ENCODE peak calls at places on chromosomes 13 and 19, in seven cellular contexts. L is HepG2, V is H1, X is GM12891, M is K562, K is SK-N-SH, A is GM12878. Y is an unnamed sample.

GRCh38 chr19:41575998-41576397 is at the start of gene CEACAM21:
- DNase-seq in X (peak), A (no peak), K (no peak), M (no peak), L (no peak), V (no peak), Y (peak)

GRCh38 chr19:7977021-7977722 is 28.3 kb downstream of the ELAVL1 start:
- DNase-seq in M (no peak), X (no peak), L (no peak), A (no peak), K (no peak), V (no peak), Y (no peak)

GRCh38 chr13:42720116-42720857 is 61.1 kb upstream of the FAM216B start:
- DNase-seq in V (no peak), K (no peak), X (no peak), L (peak), A (peak), M (no peak), Y (no peak)

GRCh38 chr19:46659151-46660007 is 1.6 kb downstream of the DACT3 start:
- DNase-seq in X (no peak), A (no peak), L (no peak), V (no peak), M (peak), K (peak), Y (no peak)

GRCh38 chr19:1806184-1807029 is 5.7 kb downstream of the ATP8B3 start:
- DNase-seq in K (no peak), M (no peak), L (no peak), X (no peak), A (no peak), V (no peak), Y (no peak)

GRCh38 chr13:99572921-99573320 is 71.6 kb downstream of the TM9SF2 start:
- DNase-seq in V (no peak), M (no peak), A (no peak), L (no peak), K (no peak), X (no peak), Y (no peak)

GRCh38 chr19:38718747-38719543 is 25.3 kb downstream of the CAPN12 start:
- DNase-seq in K (peak), V (no peak), M (no peak), A (no peak), L (no peak), X (no peak), Y (no peak)

GRCh38 chr19:40689339-40690049 is 957 bp downstream of the NUMBL start:
- DNase-seq in A (no peak), X (no peak), K (peak), V (no peak), M (peak), L (no peak), Y (no peak)

GRCh38 chr19:41521860-41522555 is 54.0 kb upstream of the CEACAM21 start:
- DNase-seq in M (no peak), V (no peak), X (no peak), L (no peak), K (peak), A (no peak), Y (no peak)

GRCh38 chr19:2483084-2483483 is 7.2 kb downstream of the GADD45B start:
- DNase-seq in X (no peak), V (no peak), L (no peak), M (no peak), K (no peak), A (no peak), Y (no peak)

GRCh38 chr13:108609353-108609752 is 20.1 kb upstream of the MYO16 start:
- DNase-seq in M (no peak), L (no peak), K (peak), V (no peak), X (no peak), A (no peak), Y (no peak)

GRCh38 chr19:13267889-13268288 is 117.7 kb downstream of the IER2 start:
- DNase-seq in K (no peak), M (no peak), L (peak), V (no peak), A (no peak), X (no peak), Y (no peak)

GRCh38 chr19:53509443-53509842 is 28.5 kb upstream of the ZNF331 start:
- DNase-seq in L (no peak), V (no peak), X (no peak), K (no peak), A (no peak), M (no peak), Y (no peak)

GRCh38 chr13:65613004-65613403 is 1617.1 kb downstream of the PCDH9 start:
- DNase-seq in M (peak), X (no peak), A (no peak), V (no peak), L (peak), K (no peak), Y (no peak)

GRCh38 chr13:67133476-67133875 is 96.7 kb downstream of the PCDH9 start:
- DNase-seq in V (no peak), L (no peak), M (no peak), K (no peak), X (no peak), A (no peak), Y (no peak)

GRCh38 chr13:50014404-50014803 is 840 bp upstream of the KCNRG start:
- DNase-seq in V (no peak), K (no peak), X (no peak), L (no peak), M (no peak), A (no peak), Y (no peak)

GRCh38 chr19:31733591-31733990 is 384.4 kb upstream of the TSHZ3 start:
- DNase-seq in X (no peak), K (no peak), L (no peak), V (no peak), M (no peak), A (no peak), Y (no peak)

GRCh38 chr13:57629821-57630235 is 1.7 kb upstream of the PCDH17 start:
- DNase-seq in A (no peak), K (peak), L (no peak), M (peak), X (no peak), V (peak), Y (no peak)

GRCh38 chr13:76927955-76928354 is 20.4 kb upstream of the ACOD1 start:
- DNase-seq in X (no peak), V (no peak), L (no peak), K (no peak), M (no peak), A (no peak), Y (no peak)

GRCh38 chr19:51020988-51021651 is 1.6 kb upstream of the KLK10 start:
- DNase-seq in V (no peak), K (peak), A (no peak), X (no peak), M (peak), L (peak), Y (no peak)

GRCh38 chr13:43876366-43876765 is 3.2 kb downstream of the CCDC122 start:
- DNase-seq in M (no peak), K (no peak), A (no peak), V (no peak), X (no peak), L (no peak), Y (no peak)

GRCh38 chr19:18117692-18118378 is 20.3 kb downstream of the MAST3 start:
- DNase-seq in K (peak), M (peak), X (peak), L (peak), V (no peak), A (no peak), Y (peak)

GRCh38 chr19:2636897-2637683 is 65.4 kb downstream of the GNG7 start:
- DNase-seq in V (no peak), X (peak), A (no peak), K (peak), L (peak), M (peak), Y (peak)

GRCh38 chr13:30172593-30173300 is 134.6 kb downstream of the KATNAL1 start:
- DNase-seq in X (no peak), M (no peak), V (no peak), A (no peak), L (no peak), K (no peak), Y (no peak)

GRCh38 chr13:73142091-73142490 is 83.3 kb downstream of the KLF5 start:
- DNase-seq in A (no peak), L (no peak), K (no peak), M (no peak), V (no peak), X (no peak), Y (no peak)

GRCh38 chr13:73138967-73139491 is 80.2 kb downstream of the KLF5 start:
- DNase-seq in X (no peak), M (no peak), V (no peak), A (no peak), L (no peak), K (no peak), Y (no peak)

GRCh38 chr13:73138276-73138950 is 79.6 kb downstream of the KLF5 start:
- DNase-seq in A (no peak), V (no peak), K (no peak), M (no peak), L (peak), X (no peak), Y (no peak)

GRCh38 chr13:73140804-73141203 is 82.0 kb downstream of the KLF5 start:
- DNase-seq in M (no peak), X (no peak), L (no peak), A (no peak), K (no peak), V (no peak), Y (no peak)

GRCh38 chr13:73141292-73141771 is 82.5 kb downstream of the KLF5 start:
- DNase-seq in M (no peak), A (no peak), X (no peak), L (peak), K (no peak), V (no peak), Y (no peak)
- TF ChIP-seq TAF1 in M (no peak), A (no peak), X (no peak), L (no peak), K (no peak), V (no peak), Y (no peak)

DNA sequence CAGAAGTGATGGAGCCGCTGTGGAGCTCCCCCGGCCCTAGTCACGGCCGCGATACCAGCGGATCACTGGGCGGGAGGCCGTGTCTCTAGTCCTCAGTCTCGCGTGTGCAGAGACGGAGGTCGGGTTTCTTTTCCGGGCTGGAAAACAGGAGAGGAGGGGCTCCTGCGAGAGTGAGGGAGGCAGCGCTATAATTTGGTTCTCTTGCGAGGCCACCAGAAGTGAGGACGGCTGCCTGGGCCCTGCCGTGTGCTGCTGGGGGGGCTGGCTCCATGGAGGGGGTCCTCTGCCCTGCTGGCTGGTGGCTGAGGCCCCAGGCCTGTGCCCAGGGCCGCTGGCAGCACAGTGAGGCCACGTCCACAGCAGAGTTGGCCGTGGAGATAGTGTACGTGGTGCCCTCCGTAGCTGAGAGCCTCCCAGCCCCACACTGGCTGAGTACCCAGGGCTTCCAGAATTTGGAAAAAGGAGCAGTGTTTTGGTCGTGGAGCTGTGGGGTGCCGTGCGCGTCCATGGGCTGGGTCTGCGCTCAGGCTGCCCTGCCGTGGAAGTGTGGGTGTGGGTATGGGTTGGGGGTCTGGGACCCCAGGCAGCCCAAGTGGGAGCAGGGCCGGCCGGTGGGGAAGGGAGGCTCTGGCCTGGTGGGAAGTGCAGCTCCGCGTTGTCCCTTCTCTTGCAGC is 5.8 kb downstream of the PTBP1 start:
- DNase-seq in K (no peak), A (no peak), L (no peak), M (peak), V (no peak), X (no peak), Y (no peak)
- TF ChIP-seq POLR2AphosphoS5 in K (no peak), A (no peak), L (no peak), M (no peak), V (no peak), X (no peak), Y (peak)

GRCh38 chr13:113302940-113303339 is 5.9 kb downstream of the LAMP1 start:
- DNase-seq in L (no peak), M (no peak), A (no peak), K (no peak), X (no peak), V (no peak), Y (no peak)
- TF ChIP-seq TAF1 in L (no peak), M (no peak), A (no peak), K (no peak), X (no peak), V (no peak), Y (no peak)

DNA sequence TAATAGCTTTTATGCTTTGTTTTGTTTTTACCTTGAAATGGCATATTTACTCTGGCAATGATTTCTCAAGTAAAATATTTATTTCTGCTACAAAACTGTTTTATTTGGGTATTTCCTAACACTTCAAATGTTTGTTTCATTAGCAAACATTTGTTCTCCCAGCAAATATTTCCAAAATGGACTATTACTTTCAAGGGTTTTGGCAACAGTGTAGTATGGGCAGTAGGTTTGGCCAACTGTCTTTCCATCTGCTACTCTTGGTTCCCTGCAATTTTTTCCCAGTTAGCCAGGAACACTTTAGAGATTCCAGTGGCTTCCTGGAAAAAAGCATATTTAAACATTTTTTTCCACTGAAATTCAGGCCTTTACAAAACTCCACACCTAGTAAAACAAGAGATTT is 466.6 kb downstream of the SLITRK6 start:
- DNase-seq in A (no peak), X (no peak), K (no peak), V (no peak), L (no peak), M (no peak), Y (no peak)
- TF ChIP-seq POLR2AphosphoS5 in A (no peak), X (no peak), K (no peak), V (no peak), L (no peak), M (no peak), Y (no peak)

GRCh38 chr13:36543671-36544070 is 111.4 kb downstream of the CCNA1 start:
- DNase-seq in L (no peak), A (no peak), V (no peak), K (no peak), M (no peak), X (no peak), Y (no peak)
- TF ChIP-seq TAF1 in L (no peak), A (no peak), V (no peak), K (no peak), M (no peak), X (no peak), Y (no peak)

GRCh38 chr19:35542209-35542608 is 3.2 kb upstream of the TMEM147 start:
- DNase-seq in X (no peak), V (no peak), A (no peak), L (no peak), M (no peak), K (no peak), Y (no peak)
- TF ChIP-seq POLR2AphosphoS5 in X (no peak), V (no peak), A (no peak), L (no peak), M (no peak), K (no peak), Y (no peak)

GRCh38 chr19:5743640-5744039 is 23.2 kb downstream of the CATSPERD start:
- DNase-seq in A (no peak), V (no peak), L (no peak), X (no peak), M (no peak), K (no peak), Y (no peak)
- TF ChIP-seq TAF1 in A (no peak), V (no peak), L (no peak), X (no peak), M (no peak), K (no peak), Y (no peak)

GRCh38 chr19:6738726-6739389 is 622 bp upstream of the TRIP10 start:
- DNase-seq in V (no peak), X (no peak), K (no peak), M (no peak), A (no peak), L (no peak), Y (no peak)

GRCh38 chr19:6737873-6738725 is 719 bp upstream of the GPR108 start:
- DNase-seq in M (peak), A (no peak), K (no peak), L (peak), V (no peak), X (no peak), Y (peak)

GRCh38 chr19:6736917-6737283 is 480 bp downstream of the GPR108 start:
- DNase-seq in L (no peak), X (no peak), K (peak), V (no peak), M (no peak), A (no peak), Y (no peak)

GRCh38 chr19:6736169-6736916 is 1.0 kb downstream of the GPR108 start:
- DNase-seq in X (peak), A (peak), K (peak), L (peak), V (no peak), M (peak), Y (peak)

GRCh38 chr19:6737284-6737872 is at the start of gene GPR108:
- DNase-seq in V (peak), K (peak), X (peak), L (peak), M (peak), A (peak), Y (peak)
- TF ChIP-seq POLR2AphosphoS5 in V (no peak), K (peak), X (no peak), L (no peak), M (no peak), A (no peak), Y (no peak)

DNA sequence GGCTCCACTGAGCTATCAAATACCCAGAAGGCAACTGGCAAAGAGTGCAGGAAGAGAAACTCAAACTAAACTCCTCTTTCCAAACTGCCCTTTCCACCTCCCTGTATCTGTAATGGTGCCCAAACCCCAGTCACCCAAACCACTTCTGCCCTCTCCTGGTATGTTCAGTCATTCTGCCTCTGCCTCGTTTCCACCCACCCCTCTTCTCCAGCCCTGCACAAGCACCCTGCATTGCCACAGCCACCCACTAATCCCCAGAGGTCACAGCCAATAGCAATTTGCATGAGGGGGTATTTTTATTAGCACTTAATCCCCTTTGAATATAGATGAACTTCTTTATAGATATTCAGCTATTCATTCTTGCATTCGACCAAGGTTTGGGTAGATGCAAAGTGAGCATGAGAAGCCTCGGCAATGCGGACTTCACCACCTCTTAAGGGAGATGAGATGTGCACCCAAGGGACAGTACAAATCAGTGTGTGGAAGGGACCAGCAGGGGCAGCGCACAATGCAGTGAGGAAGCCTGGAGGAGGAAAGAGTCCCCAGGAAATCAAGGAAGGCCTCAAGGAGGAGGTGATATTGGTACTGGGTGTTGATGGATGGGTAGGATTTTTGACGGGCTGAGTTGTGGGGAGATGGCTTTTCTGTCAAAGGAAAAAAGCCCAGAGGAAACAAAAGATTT is 12.4 kb downstream of the TMEM272 start:
- DNase-seq in X (peak), A (no peak), V (no peak), K (peak), L (no peak), M (no peak), Y (peak)
- TF ChIP-seq TAF1 in X (no peak), A (no peak), V (no peak), K (no peak), L (no peak), M (no peak), Y (no peak)

GRCh38 chr19:48646192-48646911 is 365 bp upstream of the CA11 start:
- DNase-seq in K (peak), V (peak), A (no peak), L (peak), M (peak), X (peak), Y (peak)
- TF ChIP-seq POLR2AphosphoS5 in K (peak), V (no peak), A (no peak), L (no peak), M (no peak), X (no peak), Y (no peak)